ENCODE peak calls at places on chromosome 3, in eight cellular contexts. J is islet precursor cell; P is cardiac muscle cell; I is ureter; Y is T-helper 1 cell; C is HEK293T; T is nucleus accumbens; W is activated T-helper 2 cell treated with anti-CD3 and anti-CD28 coated beads, Interferon-gamma antibody, Interleukin-2, Interleukin-4, amounts not matched to agents 10 μg/mL and 5 μg/mL and 100 μg/mL, durations not matched to agents 14 hours and 24 hours and 36 hours. Q is an unnamed sample.

GRCh38 chr3:114569186-114569585 is 275.4 kb downstream of the TIGIT start:
- DNase-seq in I (no peak), T (no peak), P (no peak), Y (no peak), J (no peak), C (no peak), W (no peak), Q (no peak)

GRCh38 chr3:128698211-128699011 is 27.6 kb upstream of the RAB7A start:
- DNase-seq in W (no peak), C (no peak), T (peak), P (peak), J (peak), I (peak), Y (no peak), Q (peak)

GRCh38 chr3:105427332-105427731 is 60.6 kb downstream of the ALCAM start:
- DNase-seq in I (no peak), P (no peak), W (no peak), C (no peak), Y (no peak), J (no peak), T (no peak), Q (no peak)

GRCh38 chr3:39494781-39495180 is 27.3 kb downstream of the MOBP start:
- DNase-seq in I (no peak), P (no peak), C (no peak), Y (no peak), W (no peak), T (no peak), J (no peak), Q (no peak)

GRCh38 chr3:53069422-53070068 is 23.7 kb upstream of the SFMBT1 start:
- DNase-seq in T (no peak), W (no peak), J (peak), C (peak), P (no peak), Y (no peak), I (no peak), Q (no peak)

GRCh38 chr3:69425249-69425648 is 39.4 kb upstream of the FRMD4B start:
- DNase-seq in Y (peak), T (no peak), C (peak), P (peak), W (peak), I (no peak), J (peak), Q (peak)

GRCh38 chr3:72487078-72487765 is 361.0 kb downstream of the SHQ1 start:
- DNase-seq in C (peak), J (peak), Y (no peak), P (no peak), I (peak), T (no peak), W (no peak), Q (peak)

GRCh38 chr3:158520433-158520832 is 50.6 kb upstream of the MLF1 start:
- DNase-seq in W (no peak), Y (no peak), T (no peak), C (no peak), J (no peak), I (no peak), P (no peak), Q (no peak)

GRCh38 chr3:184546252-184546651 is 15.3 kb upstream of the EPHB3 start:
- DNase-seq in T (no peak), Y (no peak), W (no peak), P (no peak), C (no peak), I (no peak), J (no peak), Q (no peak)

GRCh38 chr3:159928692-159929091 is 59.9 kb upstream of the IL12A start:
- DNase-seq in Y (no peak), C (no peak), T (no peak), W (no peak), I (no peak), J (peak), P (no peak), Q (peak)

GRCh38 chr3:41450416-41451231 is 251.3 kb downstream of the CTNNB1 start:
- DNase-seq in T (no peak), Y (no peak), J (no peak), P (peak), C (peak), I (no peak), W (no peak), Q (no peak)

GRCh38 chr3:106049876-106050275 is 181.1 kb upstream of the CBLB start:
- DNase-seq in Y (no peak), I (no peak), W (no peak), T (no peak), P (no peak), C (no peak), J (no peak), Q (peak)

GRCh38 chr3:142595581-142595950 is 627 bp upstream of the PLS1 start:
- DNase-seq in P (peak), I (no peak), Y (no peak), J (peak), T (no peak), W (no peak), C (no peak), Q (peak)

Q was measured in amniotic epithelial cell.